ENCODE peak calls at places on chromosomes 7 and 10, in four cellular contexts. P is CD4-positive, CD25-positive, alpha-beta regulatory T cell; G is sigmoid colon; E is cardiac muscle cell. J is an unnamed sample. For H3K4me1, the result is how much of the 10 kb centered on the place peaks cover.

GRCh38 chr10:76618171-76618570 is 1019.4 kb downstream of the KCNMA1 start:
- DNase-seq in P (no peak), E (no peak), G (no peak), J (no peak)

GRCh38 chr10:25508112-25508815 is 333.5 kb downstream of the GPR158 start:
- DNase-seq in E (no peak), G (no peak), P (no peak), J (no peak)

GRCh38 chr7:106064836-106065559 is 47.1 kb downstream of the SYPL1 start:
- DNase-seq in P (no peak), G (peak), E (no peak), J (no peak)

GRCh38 chr7:117087639-117088396 is 134.5 kb downstream of the ST7 start:
- DNase-seq in G (no peak), E (no peak), P (no peak), J (no peak)

GRCh38 chr10:19663344-19663743 is 152.9 kb upstream of the PLXDC2 start:
- DNase-seq in G (no peak), E (no peak), P (no peak), J (no peak)

GRCh38 chr7:134999136-134999535 is 12.8 kb downstream of the AGBL3 start:
- DNase-seq in P (no peak), E (no peak), G (no peak), J (no peak)

GRCh38 chr7:108171164-108171563 is 41.0 kb upstream of the LAMB4 start:
- DNase-seq in E (no peak), G (no peak), P (no peak), J (no peak)

GRCh38 chr10:623039-623438 is 66.4 kb downstream of the DIP2C start:
- DNase-seq in P (no peak), G (no peak), E (no peak), J (no peak)

GRCh38 chr7:45580053-45580872 is 6.1 kb downstream of the ADCY1 start:
- DNase-seq in E (no peak), P (no peak), G (peak), J (no peak)

GRCh38 chr10:33334170-33334838 is at the start of gene NRP1:
- DNase-seq in E (peak), G (peak), P (no peak), J (no peak)

GRCh38 chr7:40586197-40586596 is 451.4 kb downstream of the SUGCT start:
- DNase-seq in P (no peak), G (no peak), E (no peak), J (no peak)

GRCh38 chr7:44132039-44132438 is 8.7 kb upstream of the POLD2 start:
- DNase-seq in G (no peak), P (no peak), E (peak), J (no peak)

GRCh38 chr7:29370531-29371314 is 176.1 kb downstream of the CHN2 start:
- DNase-seq in P (no peak), G (no peak), E (peak), J (no peak)

GRCh38 chr10:14653271-14654161 is 121.2 kb downstream of the FAM107B start:
- DNase-seq in G (no peak), E (no peak), P (no peak), J (peak)

GRCh38 chr10:114779803-114780609 is 41.6 kb upstream of the FHIP2A start:
- DNase-seq in E (no peak), P (no peak), G (no peak), J (no peak)

GRCh38 chr10:116698364-116698763 is 44.0 kb downstream of the HSPA12A start:
- DNase-seq in P (no peak), E (no peak), G (peak), J (no peak)

GRCh38 chr10:42868530-42868929 is 85.9 kb downstream of the BMS1 start:
- DNase-seq in G (no peak), P (no peak), E (no peak), J (no peak)
- H3K4me1 ChIP-seq in G (under half), P (under half), E (under half), J (under half)

GRCh38 chr7:23473848-23474097 is 3.5 kb upstream of the IGF2BP3 start:
- DNase-seq in P (no peak), G (no peak), E (peak), J (no peak)
- H3K4me3 ChIP-seq in P (no peak), G (peak), E (peak), J (no peak)

GRCh38 chr10:110822708-110823291 is 48.9 kb upstream of the PDCD4 start:
- DNase-seq in G (peak), E (peak), P (no peak), J (no peak)

GRCh38 chr10:110824152-110824441 is 47.6 kb upstream of the PDCD4 start:
- DNase-seq in E (no peak), P (no peak), G (no peak), J (no peak)

GRCh38 chr10:110821508-110821907 is 50.2 kb upstream of the PDCD4 start:
- DNase-seq in P (no peak), E (peak), G (peak), J (no peak)

GRCh38 chr10:110820321-110820814 is 51.4 kb upstream of the PDCD4 start:
- DNase-seq in G (peak), P (no peak), E (peak), J (no peak)

DNA sequence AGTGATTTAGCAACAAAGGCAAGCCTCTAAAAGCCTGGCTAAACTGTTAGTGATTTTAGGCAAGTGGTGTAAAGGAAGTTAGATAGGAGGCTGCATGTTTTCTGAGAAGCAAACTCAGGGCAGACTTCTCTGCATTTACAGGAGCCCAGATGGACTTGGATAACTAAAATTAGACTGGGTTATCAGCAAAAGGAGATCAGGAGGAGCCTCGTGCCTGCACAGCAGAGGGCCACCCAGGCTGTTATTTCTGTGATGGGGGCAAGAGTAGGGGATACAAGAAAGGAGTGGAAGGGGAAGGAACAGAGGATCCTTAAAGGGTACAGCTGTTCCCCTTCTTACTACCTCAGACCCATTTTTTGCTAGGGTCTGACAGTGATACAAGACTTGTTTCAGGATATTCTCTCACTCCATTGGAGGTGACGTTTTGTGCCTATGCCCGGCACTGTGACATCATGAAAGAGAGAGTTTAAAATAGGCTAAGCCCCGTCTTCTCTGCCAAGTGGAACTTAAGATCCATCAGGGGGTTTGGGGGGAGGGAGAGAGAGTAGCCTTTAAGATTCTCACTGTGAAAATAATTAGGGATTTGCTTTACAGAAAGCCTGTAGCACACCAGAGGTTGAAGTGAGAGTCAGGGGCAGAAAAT is 49.5 kb upstream of the PDCD4 start:
- DNase-seq in G (peak), E (peak), P (no peak), J (no peak)
- H3K4me1 ChIP-seq in G (half or more), E (half or more), P (under half), J (under half)

GRCh38 chr7:73425356-73425983 is 8.1 kb upstream of the FZD9 start:
- DNase-seq in P (no peak), E (no peak), G (no peak), J (no peak)

GRCh38 chr7:73426016-73426415 is 7.6 kb upstream of the FZD9 start:
- DNase-seq in G (no peak), E (no peak), P (no peak), J (no peak)

GRCh38 chr7:73427902-73428696 is 5.5 kb upstream of the FZD9 start:
- DNase-seq in P (no peak), G (no peak), E (no peak), J (no peak)

GRCh38 chr7:73423519-73424485 is 9.8 kb upstream of the FZD9 start:
- DNase-seq in G (no peak), P (no peak), E (no peak), J (no peak)

DNA sequence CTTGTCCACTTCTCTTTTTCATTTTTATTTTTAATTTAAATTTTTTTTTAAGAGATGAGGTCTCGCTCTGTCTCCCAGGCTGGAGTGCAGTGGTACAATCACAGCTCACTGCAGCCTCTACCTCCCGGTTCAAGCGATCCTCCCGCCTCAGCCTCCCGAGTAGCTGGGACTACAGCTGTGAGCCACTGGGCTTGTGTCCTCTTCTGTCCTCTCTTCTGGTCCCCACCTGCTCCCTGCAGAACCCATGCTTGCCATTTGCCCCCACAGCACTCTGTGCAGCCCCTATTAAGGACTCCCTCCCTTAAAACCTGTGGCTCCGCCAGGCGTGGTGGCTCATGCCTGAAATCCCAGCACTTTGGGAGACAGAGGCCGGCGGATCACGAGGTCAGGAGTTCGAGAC is 9.1 kb upstream of the FZD9 start:
- DNase-seq in P (no peak), E (no peak), G (no peak), J (no peak)
- H3K4me3 ChIP-seq in P (no peak), E (no peak), G (peak), J (no peak)

DNA sequence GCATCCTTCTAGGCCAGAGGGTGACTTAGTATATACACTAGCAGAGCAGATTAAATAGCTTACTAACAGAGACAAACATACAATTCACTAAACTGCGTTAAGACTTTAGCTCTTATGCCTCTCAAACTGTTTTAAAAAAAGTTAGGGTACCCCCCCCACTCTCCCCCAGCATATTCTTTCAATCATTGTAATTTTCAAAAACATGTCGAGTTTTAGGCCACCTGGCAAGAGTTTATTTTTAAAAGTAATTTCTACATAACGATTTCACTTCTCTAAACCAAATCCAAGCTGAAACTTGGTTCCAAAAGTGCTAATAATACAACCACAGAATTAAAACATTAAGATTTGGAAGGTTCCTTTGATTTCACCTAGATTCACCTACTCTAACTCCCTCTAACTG is 129.5 kb downstream of the NRBF2 start:
- DNase-seq in P (no peak), G (no peak), E (no peak), J (no peak)
- H3K4me1 ChIP-seq in P (half or more), G (half or more), E (under half), J (under half)

DNA sequence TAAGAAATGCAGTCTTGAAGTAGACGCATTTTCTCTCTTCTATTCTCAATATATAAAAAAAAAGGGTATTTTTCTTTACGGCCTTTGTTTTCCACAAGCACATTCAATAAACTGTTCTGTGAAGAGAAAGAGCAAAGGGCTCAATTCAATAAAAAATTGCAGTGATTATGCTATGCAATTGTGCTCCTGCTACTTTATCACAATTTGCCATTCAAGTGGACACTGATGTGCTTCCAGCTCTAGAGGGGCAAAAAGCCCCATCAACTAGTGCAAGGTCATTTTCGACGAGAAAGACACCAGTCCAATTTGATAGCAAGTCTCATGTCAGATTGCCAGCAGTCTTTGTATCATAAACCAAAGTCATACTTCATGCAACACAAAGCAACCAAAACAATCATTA is 82.6 kb upstream of the THSD7A start:
- DNase-seq in G (no peak), E (no peak), P (no peak), J (no peak)
- H3K4me3 ChIP-seq in G (no peak), E (no peak), P (no peak), J (no peak)

GRCh38 chr7:150368098-150368883 is at the start of gene REPIN1:
- DNase-seq in P (peak), E (peak), G (peak), J (peak)
- H3K4me1 ChIP-seq in P (under half), E (under half), G (under half), J (under half)

GRCh38 chr10:88385601-88386203 is 197.4 kb downstream of the RNLS start:
- DNase-seq in G (peak), E (no peak), P (peak), J (peak)
- H3K4me3 ChIP-seq in G (no peak), E (no peak), P (peak), J (peak)

DNA sequence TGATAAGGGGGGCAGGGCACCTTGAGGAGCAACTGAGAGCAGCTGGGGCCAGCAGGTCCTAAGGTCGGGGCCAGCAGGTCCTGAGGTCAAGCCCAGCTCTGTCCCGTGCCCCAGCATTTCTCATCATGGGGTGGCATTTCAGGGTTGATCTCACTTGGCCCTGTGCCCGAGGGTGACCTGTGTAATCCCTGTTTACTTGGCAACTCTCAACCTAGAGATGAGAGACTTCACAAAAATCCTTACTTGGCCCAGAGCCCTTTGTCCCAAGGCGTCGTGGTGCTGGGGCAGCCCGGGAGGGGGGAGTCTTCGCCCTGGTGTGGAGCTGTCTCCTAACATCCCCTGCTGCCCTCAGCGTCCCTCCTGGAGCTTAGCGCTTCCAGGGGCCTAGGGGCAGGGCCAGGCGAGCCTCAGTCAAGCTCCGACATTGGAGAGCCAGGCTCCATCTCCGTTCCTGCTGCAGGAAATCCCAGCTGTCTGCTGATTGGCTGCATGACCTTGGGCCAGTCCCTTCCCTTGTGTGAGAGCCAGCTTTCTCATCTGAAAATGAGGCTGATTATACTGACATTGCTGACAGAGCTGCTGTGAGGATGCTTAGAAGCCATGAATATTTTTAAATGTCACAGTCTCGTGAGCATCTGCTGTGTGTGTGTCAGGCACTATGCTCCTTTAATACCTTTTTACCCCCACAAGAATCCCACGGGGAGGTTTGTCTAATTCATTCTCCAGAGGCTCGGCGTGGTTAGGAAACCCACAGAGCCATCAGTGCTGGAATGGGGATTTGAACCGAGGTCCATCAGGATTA is 94.3 kb downstream of the ZMIZ1 start:
- DNase-seq in P (no peak), E (no peak), G (no peak), J (no peak)
- H3K4me1 ChIP-seq in P (under half), E (half or more), G (half or more), J (under half)

GRCh38 chr7:94266278-94266677 is 128.4 kb upstream of the COL1A2 start:
- DNase-seq in E (no peak), G (no peak), P (no peak), J (no peak)

GRCh38 chr7:94265456-94265855 is 129.2 kb upstream of the COL1A2 start:
- DNase-seq in P (no peak), G (no peak), E (no peak), J (no peak)

GRCh38 chr7:94258856-94259255 is 135.8 kb upstream of the COL1A2 start:
- DNase-seq in P (no peak), E (peak), G (no peak), J (no peak)

GRCh38 chr7:94264756-94265155 is 129.9 kb upstream of the COL1A2 start:
- DNase-seq in G (no peak), P (no peak), E (no peak), J (no peak)
- H3K4me3 ChIP-seq in G (no peak), P (no peak), E (no peak), J (no peak)

J was measured in effector memory CD4-positive, alpha-beta T cell.